ENCODE peak calls at places on chromosomes 13 and 19, in six cellular contexts. One of them, this sample, is unnamed.

GRCh38 chr13:77740097-77740496 is 42.6 kb downstream of the SLAIN1 start:
- DNase-seq in left ventricle myocardium inferior: no peak
- DNase-seq in activated CD4-positive, alpha-beta T cell treated with anti-CD3 and anti-CD28 coated beads for 48 hours: no peak
- DNase-seq in activated CD8-positive, alpha-beta T cell treated with anti-CD3 and anti-CD28 coated beads for 36 hours: no peak
- DNase-seq in tibial artery: no peak
- DNase-seq in putamen: peak
- DNase-seq in this sample: no peak

GRCh38 chr13:21929400-21929799 is 258.5 kb downstream of the FGF9 start:
- DNase-seq in left ventricle myocardium inferior: no peak
- DNase-seq in activated CD4-positive, alpha-beta T cell treated with anti-CD3 and anti-CD28 coated beads for 48 hours: no peak
- DNase-seq in activated CD8-positive, alpha-beta T cell treated with anti-CD3 and anti-CD28 coated beads for 36 hours: no peak
- DNase-seq in tibial artery: no peak
- DNase-seq in putamen: no peak
- DNase-seq in this sample: no peak

GRCh38 chr13:42239644-42240043 is 32.3 kb upstream of the AKAP11 start:
- DNase-seq in left ventricle myocardium inferior: no peak
- DNase-seq in activated CD4-positive, alpha-beta T cell treated with anti-CD3 and anti-CD28 coated beads for 48 hours: no peak
- DNase-seq in activated CD8-positive, alpha-beta T cell treated with anti-CD3 and anti-CD28 coated beads for 36 hours: no peak
- DNase-seq in tibial artery: no peak
- DNase-seq in putamen: no peak
- DNase-seq in this sample: no peak

GRCh38 chr13:44237276-44237767 is 136.3 kb upstream of the SERP2 start:
- DNase-seq in left ventricle myocardium inferior: peak
- DNase-seq in activated CD4-positive, alpha-beta T cell treated with anti-CD3 and anti-CD28 coated beads for 48 hours: peak
- DNase-seq in activated CD8-positive, alpha-beta T cell treated with anti-CD3 and anti-CD28 coated beads for 36 hours: peak
- DNase-seq in tibial artery: peak
- DNase-seq in putamen: peak
- DNase-seq in this sample: no peak

GRCh38 chr19:18023596-18024212 is 15.7 kb downstream of the ARRDC2 start:
- DNase-seq in left ventricle myocardium inferior: peak
- DNase-seq in activated CD4-positive, alpha-beta T cell treated with anti-CD3 and anti-CD28 coated beads for 48 hours: peak
- DNase-seq in activated CD8-positive, alpha-beta T cell treated with anti-CD3 and anti-CD28 coated beads for 36 hours: peak
- DNase-seq in tibial artery: peak
- DNase-seq in putamen: no peak
- DNase-seq in this sample: no peak

GRCh38 chr13:102704238-102704750 is 9.4 kb upstream of the METTL21C start:
- DNase-seq in left ventricle myocardium inferior: no peak
- DNase-seq in activated CD4-positive, alpha-beta T cell treated with anti-CD3 and anti-CD28 coated beads for 48 hours: no peak
- DNase-seq in activated CD8-positive, alpha-beta T cell treated with anti-CD3 and anti-CD28 coated beads for 36 hours: no peak
- DNase-seq in tibial artery: no peak
- DNase-seq in putamen: no peak
- DNase-seq in this sample: no peak

GRCh38 chr13:44174769-44175425 is 198.7 kb upstream of the SERP2 start:
- DNase-seq in left ventricle myocardium inferior: no peak
- DNase-seq in activated CD4-positive, alpha-beta T cell treated with anti-CD3 and anti-CD28 coated beads for 48 hours: no peak
- DNase-seq in activated CD8-positive, alpha-beta T cell treated with anti-CD3 and anti-CD28 coated beads for 36 hours: no peak
- DNase-seq in tibial artery: no peak
- DNase-seq in putamen: no peak
- DNase-seq in this sample: no peak

GRCh38 chr19:5775668-5776309 is 8.8 kb downstream of the PRR22 start:
- DNase-seq in left ventricle myocardium inferior: no peak
- DNase-seq in activated CD4-positive, alpha-beta T cell treated with anti-CD3 and anti-CD28 coated beads for 48 hours: no peak
- DNase-seq in activated CD8-positive, alpha-beta T cell treated with anti-CD3 and anti-CD28 coated beads for 36 hours: no peak
- DNase-seq in tibial artery: no peak
- DNase-seq in putamen: no peak
- DNase-seq in this sample: no peak

GRCh38 chr13:28611021-28611420 is 47.9 kb upstream of the POMP start:
- DNase-seq in left ventricle myocardium inferior: no peak
- DNase-seq in activated CD4-positive, alpha-beta T cell treated with anti-CD3 and anti-CD28 coated beads for 48 hours: peak
- DNase-seq in activated CD8-positive, alpha-beta T cell treated with anti-CD3 and anti-CD28 coated beads for 36 hours: peak
- DNase-seq in tibial artery: no peak
- DNase-seq in putamen: no peak
- DNase-seq in this sample: no peak

GRCh38 chr13:33645591-33646554 is 172.1 kb upstream of the RFC3 start:
- DNase-seq in left ventricle myocardium inferior: no peak
- DNase-seq in activated CD4-positive, alpha-beta T cell treated with anti-CD3 and anti-CD28 coated beads for 48 hours: no peak
- DNase-seq in activated CD8-positive, alpha-beta T cell treated with anti-CD3 and anti-CD28 coated beads for 36 hours: no peak
- DNase-seq in tibial artery: no peak
- DNase-seq in putamen: no peak
- DNase-seq in this sample: no peak

GRCh38 chr13:102187313-102187712 is 214.5 kb downstream of the FGF14 start:
- DNase-seq in left ventricle myocardium inferior: no peak
- DNase-seq in activated CD4-positive, alpha-beta T cell treated with anti-CD3 and anti-CD28 coated beads for 48 hours: no peak
- DNase-seq in activated CD8-positive, alpha-beta T cell treated with anti-CD3 and anti-CD28 coated beads for 36 hours: no peak
- DNase-seq in tibial artery: no peak
- DNase-seq in putamen: no peak
- DNase-seq in this sample: no peak

GRCh38 chr13:97403893-97404683 is 29.9 kb upstream of the RAP2A start:
- DNase-seq in left ventricle myocardium inferior: no peak
- DNase-seq in activated CD4-positive, alpha-beta T cell treated with anti-CD3 and anti-CD28 coated beads for 48 hours: no peak
- DNase-seq in activated CD8-positive, alpha-beta T cell treated with anti-CD3 and anti-CD28 coated beads for 36 hours: no peak
- DNase-seq in tibial artery: no peak
- DNase-seq in putamen: no peak
- DNase-seq in this sample: no peak

GRCh38 chr19:29387586-29387985 is 138.2 kb upstream of the VSTM2B start:
- DNase-seq in left ventricle myocardium inferior: no peak
- DNase-seq in activated CD4-positive, alpha-beta T cell treated with anti-CD3 and anti-CD28 coated beads for 48 hours: no peak
- DNase-seq in activated CD8-positive, alpha-beta T cell treated with anti-CD3 and anti-CD28 coated beads for 36 hours: no peak
- DNase-seq in tibial artery: no peak
- DNase-seq in putamen: no peak
- DNase-seq in this sample: no peak

GRCh38 chr19:5585461-5586299 is 17.9 kb upstream of the TINCR start:
- DNase-seq in left ventricle myocardium inferior: no peak
- DNase-seq in activated CD4-positive, alpha-beta T cell treated with anti-CD3 and anti-CD28 coated beads for 48 hours: peak
- DNase-seq in activated CD8-positive, alpha-beta T cell treated with anti-CD3 and anti-CD28 coated beads for 36 hours: peak
- DNase-seq in tibial artery: no peak
- DNase-seq in putamen: peak
- DNase-seq in this sample: no peak

GRCh38 chr19:39157275-39157996 is 31.9 kb downstream of the PAK4 start:
- DNase-seq in left ventricle myocardium inferior: no peak
- DNase-seq in activated CD4-positive, alpha-beta T cell treated with anti-CD3 and anti-CD28 coated beads for 48 hours: no peak
- DNase-seq in activated CD8-positive, alpha-beta T cell treated with anti-CD3 and anti-CD28 coated beads for 36 hours: no peak
- DNase-seq in tibial artery: no peak
- DNase-seq in putamen: no peak
- DNase-seq in this sample: no peak

GRCh38 chr13:100941811-100942361 is 267.3 kb upstream of the TMTC4 start:
- DNase-seq in left ventricle myocardium inferior: no peak
- DNase-seq in activated CD4-positive, alpha-beta T cell treated with anti-CD3 and anti-CD28 coated beads for 48 hours: no peak
- DNase-seq in activated CD8-positive, alpha-beta T cell treated with anti-CD3 and anti-CD28 coated beads for 36 hours: no peak
- DNase-seq in tibial artery: no peak
- DNase-seq in putamen: no peak
- DNase-seq in this sample: no peak

GRCh38 chr19:10603873-10604459 is 16.9 kb upstream of the AP1M2 start:
- DNase-seq in left ventricle myocardium inferior: no peak
- DNase-seq in activated CD4-positive, alpha-beta T cell treated with anti-CD3 and anti-CD28 coated beads for 48 hours: peak
- DNase-seq in activated CD8-positive, alpha-beta T cell treated with anti-CD3 and anti-CD28 coated beads for 36 hours: peak
- DNase-seq in tibial artery: peak
- DNase-seq in putamen: no peak
- DNase-seq in this sample: no peak

GRCh38 chr13:26529441-26529840 is 28.0 kb upstream of the WASF3 start:
- DNase-seq in left ventricle myocardium inferior: peak
- DNase-seq in activated CD4-positive, alpha-beta T cell treated with anti-CD3 and anti-CD28 coated beads for 48 hours: peak
- DNase-seq in activated CD8-positive, alpha-beta T cell treated with anti-CD3 and anti-CD28 coated beads for 36 hours: peak
- DNase-seq in tibial artery: no peak
- DNase-seq in putamen: peak
- DNase-seq in this sample: peak

GRCh38 chr19:15249912-15250634 is 17.8 kb upstream of the EPHX3 start:
- DNase-seq in left ventricle myocardium inferior: peak
- DNase-seq in activated CD4-positive, alpha-beta T cell treated with anti-CD3 and anti-CD28 coated beads for 48 hours: no peak
- DNase-seq in activated CD8-positive, alpha-beta T cell treated with anti-CD3 and anti-CD28 coated beads for 36 hours: no peak
- DNase-seq in tibial artery: peak
- DNase-seq in putamen: peak
- DNase-seq in this sample: no peak

GRCh38 chr13:79668353-79668752 is 187.4 kb downstream of the NDFIP2 start:
- DNase-seq in left ventricle myocardium inferior: no peak
- DNase-seq in activated CD4-positive, alpha-beta T cell treated with anti-CD3 and anti-CD28 coated beads for 48 hours: no peak
- DNase-seq in activated CD8-positive, alpha-beta T cell treated with anti-CD3 and anti-CD28 coated beads for 36 hours: no peak
- DNase-seq in tibial artery: no peak
- DNase-seq in putamen: no peak
- DNase-seq in this sample: no peak

GRCh38 chr19:496333-496634 is at the start of gene MADCAM1:
- DNase-seq in left ventricle myocardium inferior: no peak
- DNase-seq in activated CD4-positive, alpha-beta T cell treated with anti-CD3 and anti-CD28 coated beads for 48 hours: no peak
- DNase-seq in activated CD8-positive, alpha-beta T cell treated with anti-CD3 and anti-CD28 coated beads for 36 hours: no peak
- DNase-seq in tibial artery: no peak
- DNase-seq in putamen: no peak
- DNase-seq in this sample: no peak

GRCh38 chr19:15200575-15201364 is at the start of gene NOTCH3:
- DNase-seq in left ventricle myocardium inferior: no peak
- DNase-seq in activated CD4-positive, alpha-beta T cell treated with anti-CD3 and anti-CD28 coated beads for 48 hours: no peak
- DNase-seq in activated CD8-positive, alpha-beta T cell treated with anti-CD3 and anti-CD28 coated beads for 36 hours: no peak
- DNase-seq in tibial artery: no peak
- DNase-seq in putamen: no peak
- DNase-seq in this sample: no peak

GRCh38 chr13:22127277-22128143 is 456.6 kb downstream of the FGF9 start:
- DNase-seq in left ventricle myocardium inferior: no peak
- DNase-seq in activated CD4-positive, alpha-beta T cell treated with anti-CD3 and anti-CD28 coated beads for 48 hours: no peak
- DNase-seq in activated CD8-positive, alpha-beta T cell treated with anti-CD3 and anti-CD28 coated beads for 36 hours: no peak
- DNase-seq in tibial artery: no peak
- DNase-seq in putamen: no peak
- DNase-seq in this sample: no peak

GRCh38 chr13:20407759-20408158 is 117.9 kb downstream of the CRYL1 start:
- DNase-seq in left ventricle myocardium inferior: no peak
- DNase-seq in activated CD4-positive, alpha-beta T cell treated with anti-CD3 and anti-CD28 coated beads for 48 hours: no peak
- DNase-seq in activated CD8-positive, alpha-beta T cell treated with anti-CD3 and anti-CD28 coated beads for 36 hours: no peak
- DNase-seq in tibial artery: no peak
- DNase-seq in putamen: no peak
- DNase-seq in this sample: no peak

GRCh38 chr19:49637865-49638350 is 2.0 kb downstream of the RRAS start:
- DNase-seq in left ventricle myocardium inferior: peak
- DNase-seq in activated CD4-positive, alpha-beta T cell treated with anti-CD3 and anti-CD28 coated beads for 48 hours: no peak
- DNase-seq in activated CD8-positive, alpha-beta T cell treated with anti-CD3 and anti-CD28 coated beads for 36 hours: no peak
- DNase-seq in tibial artery: peak
- DNase-seq in putamen: no peak
- DNase-seq in this sample: peak

GRCh38 chr13:40210865-40211585 is 455.4 kb downstream of the FOXO1 start:
- DNase-seq in left ventricle myocardium inferior: no peak
- DNase-seq in activated CD4-positive, alpha-beta T cell treated with anti-CD3 and anti-CD28 coated beads for 48 hours: no peak
- DNase-seq in activated CD8-positive, alpha-beta T cell treated with anti-CD3 and anti-CD28 coated beads for 36 hours: no peak
- DNase-seq in tibial artery: no peak
- DNase-seq in putamen: no peak
- DNase-seq in this sample: no peak

GRCh38 chr19:50870417-50871089 is 2.7 kb upstream of the KLK2 start:
- DNase-seq in left ventricle myocardium inferior: no peak
- DNase-seq in activated CD4-positive, alpha-beta T cell treated with anti-CD3 and anti-CD28 coated beads for 48 hours: peak
- DNase-seq in activated CD8-positive, alpha-beta T cell treated with anti-CD3 and anti-CD28 coated beads for 36 hours: peak
- DNase-seq in tibial artery: no peak
- DNase-seq in putamen: no peak
- DNase-seq in this sample: no peak

GRCh38 chr13:45162194-45162593 is 38.7 kb downstream of the KCTD4 start:
- DNase-seq in left ventricle myocardium inferior: no peak
- DNase-seq in activated CD4-positive, alpha-beta T cell treated with anti-CD3 and anti-CD28 coated beads for 48 hours: no peak
- DNase-seq in activated CD8-positive, alpha-beta T cell treated with anti-CD3 and anti-CD28 coated beads for 36 hours: no peak
- DNase-seq in tibial artery: no peak
- DNase-seq in putamen: no peak
- DNase-seq in this sample: no peak

GRCh38 chr13:37906880-37907279 is 37.3 kb upstream of the TRPC4 start:
- DNase-seq in left ventricle myocardium inferior: no peak
- DNase-seq in activated CD4-positive, alpha-beta T cell treated with anti-CD3 and anti-CD28 coated beads for 48 hours: no peak
- DNase-seq in activated CD8-positive, alpha-beta T cell treated with anti-CD3 and anti-CD28 coated beads for 36 hours: no peak
- DNase-seq in tibial artery: no peak
- DNase-seq in putamen: no peak
- DNase-seq in this sample: no peak

GRCh38 chr19:6044056-6044805 is 66.1 kb downstream of the RFX2 start:
- DNase-seq in left ventricle myocardium inferior: no peak
- DNase-seq in activated CD4-positive, alpha-beta T cell treated with anti-CD3 and anti-CD28 coated beads for 48 hours: no peak
- DNase-seq in activated CD8-positive, alpha-beta T cell treated with anti-CD3 and anti-CD28 coated beads for 36 hours: no peak
- DNase-seq in tibial artery: peak
- DNase-seq in putamen: no peak
- DNase-seq in this sample: no peak

GRCh38 chr13:79492313-79492798 is 11.4 kb downstream of the NDFIP2 start:
- DNase-seq in left ventricle myocardium inferior: no peak
- DNase-seq in activated CD4-positive, alpha-beta T cell treated with anti-CD3 and anti-CD28 coated beads for 48 hours: peak
- DNase-seq in activated CD8-positive, alpha-beta T cell treated with anti-CD3 and anti-CD28 coated beads for 36 hours: peak
- DNase-seq in tibial artery: no peak
- DNase-seq in putamen: no peak
- DNase-seq in this sample: no peak

GRCh38 chr19:50567052-50567841 is 988 bp downstream of the LRRC4B start:
- DNase-seq in left ventricle myocardium inferior: no peak
- DNase-seq in activated CD4-positive, alpha-beta T cell treated with anti-CD3 and anti-CD28 coated beads for 48 hours: no peak
- DNase-seq in activated CD8-positive, alpha-beta T cell treated with anti-CD3 and anti-CD28 coated beads for 36 hours: no peak
- DNase-seq in tibial artery: no peak
- DNase-seq in putamen: peak
- DNase-seq in this sample: no peak

GRCh38 chr13:80363890-80364503 is 23.1 kb upstream of the SPRY2 start:
- DNase-seq in left ventricle myocardium inferior: no peak
- DNase-seq in activated CD4-positive, alpha-beta T cell treated with anti-CD3 and anti-CD28 coated beads for 48 hours: no peak
- DNase-seq in activated CD8-positive, alpha-beta T cell treated with anti-CD3 and anti-CD28 coated beads for 36 hours: no peak
- DNase-seq in tibial artery: no peak
- DNase-seq in putamen: peak
- DNase-seq in this sample: no peak

GRCh38 chr19:8085606-8086464 is 33.3 kb downstream of the CCL25 start:
- DNase-seq in left ventricle myocardium inferior: no peak
- DNase-seq in activated CD4-positive, alpha-beta T cell treated with anti-CD3 and anti-CD28 coated beads for 48 hours: peak
- DNase-seq in activated CD8-positive, alpha-beta T cell treated with anti-CD3 and anti-CD28 coated beads for 36 hours: no peak
- DNase-seq in tibial artery: no peak
- DNase-seq in putamen: no peak
- DNase-seq in this sample: no peak

This sample was measured in LNCaP clone FGC.